ENCODE peak calls at places on chromosomes 3 and 15, in five cellular contexts. F is mesendoderm, X is mesenchymal stem cell, Q is H1, A is H9. W is an unnamed sample.

GRCh38 chr3:74067296-74067695 is 442.6 kb upstream of the PDZRN3 start:
- DNase-seq in F (no peak), X (peak; percentile 63), Q (no peak), A (no peak), W (no peak)

GRCh38 chr3:111667621-111668239 is 72.6 kb upstream of the ZBED2 start:
- DNase-seq in F (no peak), X (peak; percentile 73), Q (no peak), A (no peak), W (no peak)

GRCh38 chr15:78046796-78047341 is 30.6 kb downstream of the TBC1D2B start:
- DNase-seq in F (no peak), X (peak; percentile 38), Q (no peak), A (no peak), W (no peak)

GRCh38 chr15:47717036-47717611 is at the start of gene SEMA6D:
- DNase-seq in F (peak; percentile 94), X (peak; percentile 93), Q (peak; percentile 31), A (peak; percentile 85), W (peak; percentile 83)

GRCh38 chr3:108241146-108241545 is 18.9 kb upstream of the IFT57 start:
- DNase-seq in F (peak; percentile 27), X (no peak), Q (no peak), A (no peak), W (no peak)

GRCh38 chr15:77607111-77607893 is 25.4 kb downstream of the LINGO1 start:
- DNase-seq in F (peak; percentile 74), X (peak; percentile 64), Q (no peak), A (no peak), W (no peak)

GRCh38 chr3:55724851-55725250 is 237.7 kb upstream of the WNT5A start:
- DNase-seq in F (no peak), X (no peak), Q (no peak), A (no peak), W (no peak)

GRCh38 chr3:197428117-197428761 is 127.5 kb downstream of the BDH1 start:
- DNase-seq in F (no peak), X (peak; percentile 89), Q (no peak), A (no peak), W (no peak)

GRCh38 chr3:128426128-128426921 is 40.4 kb downstream of the DNAJB8 start:
- DNase-seq in F (peak; percentile 55), X (peak; percentile 21), Q (no peak), A (peak; percentile 73), W (peak; percentile 60)

GRCh38 chr15:66802087-66803001 is 100.3 kb downstream of the SMAD6 start:
- DNase-seq in F (no peak), X (peak; percentile 75), Q (no peak), A (no peak), W (no peak)

GRCh38 chr15:90814193-90814811 is 54.1 kb upstream of the FURIN start:
- DNase-seq in F (no peak), X (peak; percentile 32), Q (no peak), A (no peak), W (no peak)

GRCh38 chr15:45776772-45777171 is 141.9 kb downstream of the SQOR start:
- DNase-seq in F (no peak), X (no peak), Q (no peak), A (no peak), W (no peak)

GRCh38 chr3:20668411-20668810 is 482.4 kb upstream of the SGO1 start:
- DNase-seq in F (peak; percentile 87), X (peak; percentile 14), Q (peak; percentile 19), A (peak; percentile 72), W (peak; percentile 9)
- H2AK5ac ChIP-seq in F (no peak overlapping the region), X (no peak overlapping the region), Q (no peak overlapping the region), A (no peak overlapping the region), W (no peak overlapping the region)

GRCh38 chr3:64687381-64687780 is 419 bp downstream of the ADAMTS9 start:
- DNase-seq in F (no peak), X (no peak), Q (no peak), A (no peak), W (no peak)

GRCh38 chr3:64686446-64686908 is 1.3 kb downstream of the ADAMTS9 start:
- DNase-seq in F (peak; percentile 77), X (peak; percentile 88), Q (no peak), A (no peak), W (peak; percentile 63)

GRCh38 chr3:64685800-64686445 is 1.9 kb downstream of the ADAMTS9 start:
- DNase-seq in F (peak; percentile 94), X (peak; percentile 97), Q (no peak), A (peak; percentile 94), W (peak; percentile 94)

GRCh38 chr3:64685331-64685799 is 2.4 kb downstream of the ADAMTS9 start:
- DNase-seq in F (no peak), X (peak; percentile 87), Q (no peak), A (no peak), W (no peak)

GRCh38 chr3:64687781-64688515 is at the start of gene ADAMTS9:
- DNase-seq in F (peak; percentile 90), X (peak; percentile 91), Q (no peak), A (peak; percentile 82), W (peak; percentile 78)
- H3K27me3 ChIP-seq in F (peaks cover 10% of the 10 kb centered on the region), X (no peaks in the 10 kb centered on the region), Q (peaks cover 65% of the 10 kb centered on the region), A (peaks cover 39% of the 10 kb centered on the region), W (no peaks in the 10 kb centered on the region)

GRCh38 chr15:64501396-64501716 is 41.0 kb downstream of the ZNF609 start:
- DNase-seq in F (no peak), X (no peak), Q (no peak), A (no peak), W (no peak)

GRCh38 chr15:64503197-64503596 is 42.8 kb downstream of the ZNF609 start:
- DNase-seq in F (peak; percentile 55), X (peak; percentile 88), Q (no peak), A (no peak), W (no peak)

GRCh38 chr15:64500695-64501395 is 40.5 kb downstream of the ZNF609 start:
- DNase-seq in F (no peak), X (no peak), Q (no peak), A (no peak), W (no peak)

GRCh38 chr15:64503640-64504039 is 43.3 kb downstream of the ZNF609 start:
- DNase-seq in F (no peak), X (peak; percentile 48), Q (no peak), A (no peak), W (no peak)

GRCh38 chr15:64502537-64502936 is 42.2 kb downstream of the ZNF609 start:
- DNase-seq in F (no peak), X (peak; percentile 49), Q (no peak), A (no peak), W (no peak)
- H2AK5ac ChIP-seq in F (no peak overlapping the region), X (no peak overlapping the region), Q (no peak overlapping the region), A (no peak overlapping the region), W (no peak overlapping the region)

GRCh38 chr3:186189492-186189891 is 80.6 kb upstream of the ETV5 start:
- DNase-seq in F (no peak), X (no peak), Q (no peak), A (no peak), W (no peak)
- H3K27me3 ChIP-seq in F (peaks cover 5% of the 10 kb centered on the region), X (peaks cover 82% of the 10 kb centered on the region), Q (peaks cover 44% of the 10 kb centered on the region), A (peaks cover 11% of the 10 kb centered on the region), W (peaks cover 66% of the 10 kb centered on the region)